ENCODE peak calls at places on chromosomes 3 and 15, in six cellular contexts. J is RWPE1, I is NCI-H1436, A is foreskin melanocyte, Q is coronary artery, G is GM03348. S is an unnamed sample.

GRCh38 chr15:89972085-89972484 is 29.0 kb upstream of the ZNF710 start:
- DNase-seq in J (no peak), I (no peak), A (no peak), Q (no peak), G (no peak), S (no peak)

GRCh38 chr3:84965141-84965540 is 6.4 kb downstream of the CADM2 start:
- DNase-seq in J (no peak), I (no peak), A (no peak), Q (no peak), G (no peak), S (peak)

GRCh38 chr3:128054363-128054762 is 2.1 kb downstream of the SEC61A1 start:
- DNase-seq in J (peak), I (no peak), A (no peak), Q (no peak), G (peak), S (no peak)

GRCh38 chr3:69250014-69250413 is 127.6 kb upstream of the LMOD3 start:
- DNase-seq in J (no peak), I (no peak), A (no peak), Q (no peak), G (no peak), S (no peak)

GRCh38 chr15:41495736-41496599 is 2.3 kb downstream of the ITPKA start:
- DNase-seq in J (no peak), I (no peak), A (no peak), Q (no peak), G (no peak), S (no peak)

GRCh38 chr3:32901005-32901932 is 50.2 kb upstream of the CCR4 start:
- DNase-seq in J (no peak), I (no peak), A (no peak), Q (no peak), G (peak), S (no peak)

GRCh38 chr3:184380210-184380626 is 364 bp downstream of the CHRD start:
- DNase-seq in J (peak), I (peak), A (no peak), Q (no peak), G (peak), S (peak)

GRCh38 chr3:31908391-31909097 is 72.5 kb downstream of the OSBPL10 start:
- DNase-seq in J (no peak), I (no peak), A (no peak), Q (no peak), G (no peak), S (no peak)

GRCh38 chr3:13420051-13420816 is at the start of gene NUP210:
- DNase-seq in J (no peak), I (peak), A (no peak), Q (no peak), G (no peak), S (peak)

GRCh38 chr3:21273256-21273999 is 477.6 kb downstream of the ZNF385D start:
- DNase-seq in J (no peak), I (peak), A (no peak), Q (no peak), G (peak), S (no peak)

GRCh38 chr15:39216816-39217215 is 364.1 kb upstream of the THBS1 start:
- DNase-seq in J (no peak), I (no peak), A (no peak), Q (no peak), G (no peak), S (no peak)

GRCh38 chr3:189712906-189713483 is 81.8 kb downstream of the TP63 start:
- DNase-seq in J (no peak), I (peak), A (no peak), Q (no peak), G (no peak), S (no peak)

GRCh38 chr15:90046289-90046688 is 45.2 kb downstream of the ZNF710 start:
- DNase-seq in J (no peak), I (no peak), A (no peak), Q (no peak), G (no peak), S (no peak)

GRCh38 chr15:82936966-82937647 is 15.4 kb downstream of the HOMER2 start:
- DNase-seq in J (peak), I (no peak), A (no peak), Q (no peak), G (peak), S (no peak)

GRCh38 chr3:32472716-32473115 is 29.9 kb downstream of the CMTM6 start:
- DNase-seq in J (no peak), I (no peak), A (no peak), Q (no peak), G (no peak), S (no peak)

GRCh38 chr15:85615930-85616329 is 178.8 kb downstream of the KLHL25 start:
- DNase-seq in J (peak), I (no peak), A (no peak), Q (no peak), G (peak), S (no peak)

GRCh38 chr15:69668049-69668705 is 215.6 kb downstream of the RPLP1 start:
- DNase-seq in J (no peak), I (no peak), A (no peak), Q (no peak), G (no peak), S (no peak)

GRCh38 chr15:77418341-77419049 is 1.4 kb downstream of the PEAK1 start:
- DNase-seq in J (no peak), I (no peak), A (peak), Q (no peak), G (peak), S (no peak)

GRCh38 chr3:67635806-67636205 is 18.6 kb downstream of the SUCLG2 start:
- DNase-seq in J (no peak), I (no peak), A (no peak), Q (no peak), G (no peak), S (no peak)

GRCh38 chr3:42148982-42149432 is 57.9 kb downstream of the TRAK1 start:
- DNase-seq in J (peak), I (no peak), A (no peak), Q (no peak), G (peak), S (no peak)

GRCh38 chr3:173890091-173890490 is 492.5 kb downstream of the NLGN1 start:
- DNase-seq in J (no peak), I (no peak), A (no peak), Q (no peak), G (no peak), S (no peak)

GRCh38 chr3:140023616-140024530 is 88.9 kb downstream of the CLSTN2 start:
- DNase-seq in J (no peak), I (peak), A (no peak), Q (no peak), G (no peak), S (no peak)

GRCh38 chr3:180680097-180680430 is 775 bp upstream of the CCDC39 start:
- DNase-seq in J (peak), I (peak), A (no peak), Q (no peak), G (peak), S (no peak)

GRCh38 chr15:66621491-66622467 is 56.0 kb upstream of the LCTL start:
- DNase-seq in J (no peak), I (no peak), A (no peak), Q (no peak), G (peak), S (no peak)

GRCh38 chr15:92883643-92884458 is 16.3 kb upstream of the CHD2 start:
- DNase-seq in J (no peak), I (peak), A (no peak), Q (no peak), G (no peak), S (no peak)

S was measured in LoVo.